ENCODE peak calls at places on chromosomes 5 and 9, in seven cellular contexts. R is left lung; I is heart right ventricle; Y is A673; C is CD8-positive, alpha-beta T cell; N is CD4-positive, alpha-beta T cell; H is endodermal cell. L is an unnamed sample.
A peak's percentile ranks its signal among the peaks of the same experiment; 100 is the strongest.

GRCh38 chr5:94562327-94562971 is 56.0 kb downstream of the KIAA0825 start:
- DNase-seq in R (no peak), I (no peak), Y (no peak), C (no peak), N (no peak), H (no peak), L (no peak)

GRCh38 chr5:43039468-43040286 is 442 bp downstream of the ANXA2R start:
- DNase-seq in R (peak; percentile 91), I (peak; percentile 71), Y (peak; percentile 85), C (peak; percentile 58), N (peak; percentile 61), H (peak; percentile 86), L (no peak)

GRCh38 chr9:19102181-19102630 is 498 bp downstream of the HAUS6 start:
- DNase-seq in R (peak; percentile 85), I (no peak), Y (peak; percentile 47), C (no peak), N (peak; percentile 23), H (peak; percentile 65), L (no peak)

GRCh38 chr5:14172149-14172795 is 29.1 kb downstream of the TRIO start:
- DNase-seq in R (no peak), I (no peak), Y (no peak), C (no peak), N (no peak), H (no peak), L (no peak)

GRCh38 chr5:28234356-28234968 is 1196.1 kb upstream of the CDH9 start:
- DNase-seq in R (no peak), I (no peak), Y (no peak), C (no peak), N (no peak), H (no peak), L (no peak)

GRCh38 chr9:135821733-135822382 is 85.5 kb downstream of the CAMSAP1 start:
- DNase-seq in R (no peak), I (no peak), Y (no peak), C (no peak), N (no peak), H (no peak), L (peak; percentile 50)

GRCh38 chr9:96441798-96442445 is 8.0 kb upstream of the HABP4 start:
- DNase-seq in R (no peak), I (no peak), Y (peak; percentile 62), C (no peak), N (no peak), H (no peak), L (no peak)

GRCh38 chr9:105712773-105713172 is 18.4 kb downstream of the TMEM38B start:
- DNase-seq in R (peak; percentile 74), I (no peak), Y (no peak), C (no peak), N (no peak), H (no peak), L (no peak)

GRCh38 chr9:120299785-120300184 is 280.2 kb downstream of the CDK5RAP2 start:
- DNase-seq in R (no peak), I (no peak), Y (no peak), C (no peak), N (no peak), H (peak; percentile 55), L (no peak)

GRCh38 chr5:65539827-65540226 is 23.1 kb downstream of the CENPK start:
- DNase-seq in R (no peak), I (no peak), Y (no peak), C (no peak), N (no peak), H (no peak), L (no peak)

GRCh38 chr5:37665889-37666288 is 174.0 kb downstream of the GDNF start:
- DNase-seq in R (peak; percentile 60), I (peak; percentile 59), Y (no peak), C (no peak), N (no peak), H (no peak), L (no peak)

GRCh38 chr9:93902051-93902779 is 52.9 kb downstream of the BARX1 start:
- DNase-seq in R (no peak), I (no peak), Y (no peak), C (no peak), N (no peak), H (peak; percentile 28), L (peak; percentile 44)

GRCh38 chr5:91018185-91018584 is 364.9 kb downstream of the ARRDC3 start:
- DNase-seq in R (no peak), I (no peak), Y (no peak), C (no peak), N (no peak), H (no peak), L (no peak)

GRCh38 chr5:65366655-65367054 is 115.1 kb downstream of the ADAMTS6 start:
- DNase-seq in R (no peak), I (no peak), Y (no peak), C (no peak), N (no peak), H (no peak), L (no peak)

GRCh38 chr5:8726383-8727036 is 819.4 kb downstream of the SEMA5A start:
- DNase-seq in R (peak; percentile 30), I (no peak), Y (no peak), C (no peak), N (no peak), H (peak; percentile 47), L (no peak)

GRCh38 chr5:167920589-167920988 is 370.9 kb upstream of the WWC1 start:
- DNase-seq in R (no peak), I (no peak), Y (no peak), C (no peak), N (no peak), H (no peak), L (no peak)

GRCh38 chr9:84404095-84404686 is 63.6 kb upstream of the SLC28A3 start:
- DNase-seq in R (no peak), I (no peak), Y (peak; percentile 15), C (no peak), N (no peak), H (peak; percentile 71), L (no peak)

GRCh38 chr5:96968614-96969013 is 32.7 kb downstream of the LNPEP start:
- DNase-seq in R (no peak), I (no peak), Y (peak; percentile 39), C (no peak), N (no peak), H (no peak), L (no peak)

GRCh38 chr5:179553875-179554274 is 3.5 kb downstream of the RUFY1 start:
- DNase-seq in R (no peak), I (no peak), Y (no peak), C (no peak), N (no peak), H (peak; percentile 67), L (no peak)

GRCh38 chr5:115296130-115296997 is at the start of gene CCDC112:
- DNase-seq in R (peak; percentile 96), I (peak; percentile 89), Y (peak; percentile 85), C (peak; percentile 66), N (peak; percentile 75), H (peak; percentile 95), L (peak; percentile 82)

GRCh38 chr5:10875201-10875768 is 114.3 kb upstream of the DAP start:
- DNase-seq in R (no peak), I (no peak), Y (no peak), C (no peak), N (no peak), H (no peak), L (no peak)

DNA sequence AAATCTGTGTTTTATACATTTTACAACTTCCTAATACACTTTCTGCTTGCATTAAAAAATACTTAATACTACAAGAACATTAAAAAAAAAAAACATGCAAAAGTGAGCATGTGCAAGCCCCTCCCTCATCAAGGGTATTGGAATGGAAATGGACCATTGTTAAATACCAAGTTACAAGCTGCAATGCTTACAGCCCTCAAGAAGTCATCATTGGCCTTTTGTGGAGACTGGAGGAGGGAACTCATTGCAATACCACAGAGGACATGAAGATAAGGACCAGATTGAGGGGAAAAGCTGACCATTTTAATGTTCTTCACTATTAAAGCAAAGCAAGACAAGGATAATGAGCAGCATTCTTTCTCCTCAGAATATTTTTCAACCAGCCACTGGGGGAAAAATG is 141.0 kb upstream of the RAPGEF1 start:
- DNase-seq in R (no peak), I (no peak), Y (no peak), C (no peak), N (no peak), H (no peak), L (no peak)
- H3K27ac ChIP-seq in R (no peak overlapping the region), I (no peak overlapping the region), Y (no peak overlapping the region), C (no peak overlapping the region), N (no peak overlapping the region), H (no peak overlapping the region), L (no peak overlapping the region)

GRCh38 chr9:35930990-35931389 is 21.7 kb downstream of the SPAAR start:
- DNase-seq in R (no peak), I (no peak), Y (no peak), C (no peak), N (no peak), H (no peak), L (no peak)
- H3K27ac ChIP-seq in R (no peak overlapping the region), I (no peak overlapping the region), Y (no peak overlapping the region), C (no peak overlapping the region), N (no peak overlapping the region), H (no peak overlapping the region), L (no peak overlapping the region)

GRCh38 chr5:55985181-55985580 is 9.6 kb downstream of the IL6ST start:
- DNase-seq in R (no peak), I (no peak), Y (no peak), C (no peak), N (no peak), H (no peak), L (no peak)

GRCh38 chr5:55986931-55987330 is 7.8 kb downstream of the IL6ST start:
- DNase-seq in R (no peak), I (no peak), Y (no peak), C (no peak), N (no peak), H (no peak), L (no peak)

GRCh38 chr5:55983986-55984385 is 10.8 kb downstream of the IL6ST start:
- DNase-seq in R (no peak), I (no peak), Y (no peak), C (no peak), N (no peak), H (no peak), L (no peak)

GRCh38 chr5:55982957-55983381 is 11.8 kb downstream of the IL6ST start:
- DNase-seq in R (no peak), I (no peak), Y (no peak), C (no peak), N (no peak), H (no peak), L (no peak)
- H3K27ac ChIP-seq in R (no peak overlapping the region), I (no peak overlapping the region), Y (no peak overlapping the region), C (no peak overlapping the region), N (peak overlapping the region; percentile 10), H (no peak overlapping the region), L (no peak overlapping the region)

GRCh38 chr5:125863579-125863978 is 559.6 kb upstream of the GRAMD2B start:
- DNase-seq in R (no peak), I (no peak), Y (no peak), C (no peak), N (no peak), H (no peak), L (no peak)

GRCh38 chr5:125870271-125870670 is 552.9 kb upstream of the GRAMD2B start:
- DNase-seq in R (no peak), I (no peak), Y (no peak), C (no peak), N (no peak), H (no peak), L (no peak)

GRCh38 chr5:125865166-125865815 is 557.9 kb upstream of the GRAMD2B start:
- DNase-seq in R (no peak), I (no peak), Y (no peak), C (no peak), N (no peak), H (no peak), L (no peak)

DNA sequence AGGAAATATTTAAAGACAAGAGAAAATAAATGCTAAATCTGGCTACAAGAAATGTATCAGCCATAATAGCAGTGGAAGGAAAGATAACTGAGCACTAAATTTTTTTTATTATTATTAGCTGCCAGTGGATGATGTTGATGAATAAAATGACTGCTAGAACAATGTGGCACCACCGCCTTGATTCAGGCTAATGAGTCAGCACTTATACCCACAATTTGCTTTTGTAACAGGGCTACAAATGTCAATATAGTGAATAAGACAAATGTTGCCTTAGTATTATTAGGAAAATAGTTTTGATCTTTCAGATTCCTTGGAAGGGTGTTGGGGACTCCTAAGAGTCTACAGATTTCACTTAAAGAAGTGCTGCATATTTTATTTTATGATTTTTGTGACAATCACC is 555.2 kb upstream of the GRAMD2B start:
- DNase-seq in R (no peak), I (no peak), Y (no peak), C (no peak), N (no peak), H (no peak), L (no peak)
- H3K27ac ChIP-seq in R (no peak overlapping the region), I (no peak overlapping the region), Y (no peak overlapping the region), C (no peak overlapping the region), N (no peak overlapping the region), H (no peak overlapping the region), L (no peak overlapping the region)

L was measured in ascending aorta.